ENCODE peak calls at places on chromosomes 5 and 9, in seven cellular contexts. M is kidney, D is cardiac muscle cell, X is hepatocyte, R is lower lobe of right lung, S is neuronal stem cell, V is fibroblast of lung. T is an unnamed sample. For H3K4me1, H3K36me3 and H3K9me3, the result is how much of the 10 kb centered on the place peaks cover.

GRCh38 chr5:65127181-65127901 is 354.4 kb downstream of the ADAMTS6 start:
- DNase-seq in R (no peak), M (no peak), D (peak), X (no peak), V (peak), S (no peak), T (no peak)

GRCh38 chr9:112074250-112075008 is 100.7 kb downstream of the SUSD1 start:
- DNase-seq in M (peak), R (peak), V (peak), X (peak), D (peak), S (peak), T (peak)

GRCh38 chr9:101235105-101235866 is 149.5 kb downstream of the BAAT start:
- DNase-seq in M (no peak), V (peak), X (peak), S (peak), D (peak), R (no peak), T (no peak)

GRCh38 chr9:36603006-36603405 is 30.3 kb downstream of the MELK start:
- DNase-seq in R (no peak), M (no peak), S (no peak), X (no peak), V (peak), D (peak), T (no peak)

GRCh38 chr5:73298251-73299016 is 125.4 kb downstream of the TMEM174 start:
- DNase-seq in S (peak), R (no peak), V (no peak), M (peak), D (no peak), X (no peak), T (no peak)

GRCh38 chr9:111483419-111483861 is 743 bp downstream of the ECPAS start:
- DNase-seq in R (no peak), M (peak), X (peak), S (peak), D (no peak), V (no peak), T (peak)

GRCh38 chr5:52725065-52725746 is 62.5 kb upstream of the ITGA1 start:
- DNase-seq in M (no peak), D (no peak), V (peak), X (peak), S (no peak), R (no peak), T (peak)

GRCh38 chr9:110615526-110615925 is 36.0 kb upstream of the SVEP1 start:
- DNase-seq in V (peak), X (no peak), R (no peak), S (no peak), M (no peak), D (peak), T (no peak)

GRCh38 chr9:96071245-96072124 is 196.0 kb downstream of the ERCC6L2 start:
- DNase-seq in X (peak), M (no peak), S (peak), D (peak), V (peak), R (no peak), T (peak)

GRCh38 chr9:136982232-136983051 is at the start of gene LCNL1:
- DNase-seq in R (no peak), S (no peak), X (no peak), D (no peak), V (no peak), M (no peak), T (no peak)

GRCh38 chr9:131709741-131710499 is 30.0 kb downstream of the RAPGEF1 start:
- DNase-seq in D (peak), V (peak), S (no peak), R (no peak), M (no peak), X (no peak), T (peak)

GRCh38 chr9:100774962-100775361 is 197.1 kb downstream of the CAVIN4 start:
- DNase-seq in D (no peak), X (no peak), S (no peak), V (no peak), R (no peak), M (no peak), T (no peak)

GRCh38 chr9:36625006-36625600 is 52.4 kb downstream of the MELK start:
- DNase-seq in S (no peak), D (peak), V (peak), M (no peak), R (no peak), X (peak), T (no peak)

GRCh38 chr5:161286066-161286655 is 260.4 kb downstream of the GABRB2 start:
- DNase-seq in M (no peak), R (no peak), S (no peak), X (no peak), D (no peak), V (no peak), T (no peak)

GRCh38 chr9:102594216-102594615 is 400.9 kb upstream of the CYLC2 start:
- DNase-seq in M (no peak), R (no peak), D (no peak), S (no peak), V (no peak), X (no peak), T (no peak)

GRCh38 chr5:65329266-65329665 is 152.5 kb downstream of the ADAMTS6 start:
- DNase-seq in R (no peak), V (peak), M (no peak), S (peak), D (peak), X (no peak), T (no peak)

GRCh38 chr5:1292139-1292538 is 2.7 kb downstream of the TERT start:
- DNase-seq in D (no peak), M (peak), R (no peak), S (no peak), X (no peak), V (no peak), T (no peak)

GRCh38 chr5:166909040-166909439 is 1382.4 kb upstream of the WWC1 start:
- DNase-seq in R (no peak), X (peak), D (peak), S (no peak), M (no peak), V (peak), T (no peak)

GRCh38 chr5:143153332-143154119 is 250.0 kb downstream of the NR3C1 start:
- DNase-seq in X (no peak), D (peak), M (peak), R (no peak), V (peak), S (no peak), T (no peak)

GRCh38 chr5:172840077-172840777 is 6.2 kb downstream of the ERGIC1 start:
- DNase-seq in R (no peak), M (no peak), V (no peak), D (no peak), S (no peak), X (no peak), T (no peak)

GRCh38 chr5:55021465-55021864 is 2.6 kb upstream of the GZMK start:
- DNase-seq in R (no peak), S (no peak), V (no peak), X (no peak), M (no peak), D (no peak), T (no peak)

GRCh38 chr5:125225424-125225823 is 479.0 kb upstream of the ZNF608 start:
- DNase-seq in R (no peak), S (no peak), M (peak), X (no peak), V (no peak), D (no peak), T (no peak)

GRCh38 chr9:99365233-99365980 is 143.3 kb downstream of the SEC61B start:
- DNase-seq in M (no peak), V (peak), X (no peak), R (no peak), D (peak), S (no peak), T (no peak)

GRCh38 chr9:99398241-99398640 is 176.2 kb downstream of the SEC61B start:
- DNase-seq in X (no peak), R (no peak), D (no peak), S (no peak), V (no peak), M (no peak), T (no peak)

GRCh38 chr9:98726735-98727134 is 18.0 kb upstream of the GABBR2 start:
- DNase-seq in D (peak), X (peak), V (peak), R (no peak), S (no peak), M (no peak), T (no peak)

GRCh38 chr5:157252741-157253465 is 13.0 kb upstream of the CYFIP2 start:
- DNase-seq in M (no peak), X (no peak), V (peak), R (no peak), S (no peak), D (peak), T (peak)

GRCh38 chr5:138439537-138440225 is 824 bp downstream of the REEP2 start:
- DNase-seq in X (peak), S (no peak), D (no peak), V (no peak), R (no peak), M (no peak), T (no peak)

GRCh38 chr5:9790276-9790675 is 160.1 kb upstream of the TAS2R1 start:
- DNase-seq in S (no peak), M (no peak), X (no peak), R (no peak), D (peak), V (no peak), T (no peak)

GRCh38 chr5:114857951-114858401 is 311.7 kb downstream of the TRIM36 start:
- DNase-seq in R (no peak), M (peak), S (no peak), X (no peak), V (peak), D (no peak), T (no peak)

GRCh38 chr9:127166651-127167524 is 44.5 kb upstream of the ANGPTL2 start:
- DNase-seq in V (peak), S (no peak), M (peak), R (no peak), X (no peak), D (peak), T (no peak)

GRCh38 chr5:3428355-3428754 is 167.3 kb upstream of the IRX1 start:
- DNase-seq in D (no peak), M (no peak), R (no peak), X (no peak), V (no peak), S (no peak), T (no peak)

GRCh38 chr5:63351164-63351563 is 611.1 kb downstream of the HTR1A start:
- DNase-seq in M (no peak), R (no peak), D (no peak), X (no peak), V (no peak), S (no peak), T (no peak)

GRCh38 chr9:136104488-136104800 is 9.4 kb upstream of the NACC2 start:
- DNase-seq in D (no peak), R (no peak), S (no peak), M (no peak), X (no peak), V (no peak), T (no peak)

GRCh38 chr9:111599092-111599947 is at the start of gene PTGR1:
- DNase-seq in D (peak), S (peak), R (peak), M (peak), X (peak), V (peak), T (peak)

GRCh38 chr5:71482132-71482531 is 26.7 kb downstream of the BDP1 start:
- DNase-seq in S (no peak), X (no peak), V (peak), D (peak), M (no peak), R (no peak), T (no peak)

GRCh38 chr5:117760114-117760513 is 1185.5 kb upstream of the SEMA6A start:
- DNase-seq in R (no peak), V (no peak), D (no peak), S (no peak), X (no peak), M (no peak), T (no peak)

GRCh38 chr5:96699186-96699820 is 37.1 kb downstream of the CAST start:
- DNase-seq in X (no peak), R (no peak), S (no peak), M (no peak), V (peak), D (peak), T (no peak)

GRCh38 chr9:121302786-121303185 is 34.8 kb downstream of the GSN start:
- DNase-seq in R (no peak), V (no peak), M (no peak), S (no peak), X (no peak), D (no peak), T (no peak)

GRCh38 chr9:121305269-121305994 is 37.5 kb downstream of the GSN start:
- DNase-seq in D (peak), V (no peak), S (no peak), X (no peak), R (no peak), M (peak), T (no peak)

GRCh38 chr9:121302341-121302740 is 34.4 kb downstream of the GSN start:
- DNase-seq in S (no peak), D (no peak), M (no peak), X (no peak), R (no peak), V (no peak), T (no peak)

GRCh38 chr9:121304707-121305106 is 36.7 kb downstream of the GSN start:
- DNase-seq in M (no peak), X (no peak), D (no peak), V (no peak), S (no peak), R (no peak), T (no peak)

DNA sequence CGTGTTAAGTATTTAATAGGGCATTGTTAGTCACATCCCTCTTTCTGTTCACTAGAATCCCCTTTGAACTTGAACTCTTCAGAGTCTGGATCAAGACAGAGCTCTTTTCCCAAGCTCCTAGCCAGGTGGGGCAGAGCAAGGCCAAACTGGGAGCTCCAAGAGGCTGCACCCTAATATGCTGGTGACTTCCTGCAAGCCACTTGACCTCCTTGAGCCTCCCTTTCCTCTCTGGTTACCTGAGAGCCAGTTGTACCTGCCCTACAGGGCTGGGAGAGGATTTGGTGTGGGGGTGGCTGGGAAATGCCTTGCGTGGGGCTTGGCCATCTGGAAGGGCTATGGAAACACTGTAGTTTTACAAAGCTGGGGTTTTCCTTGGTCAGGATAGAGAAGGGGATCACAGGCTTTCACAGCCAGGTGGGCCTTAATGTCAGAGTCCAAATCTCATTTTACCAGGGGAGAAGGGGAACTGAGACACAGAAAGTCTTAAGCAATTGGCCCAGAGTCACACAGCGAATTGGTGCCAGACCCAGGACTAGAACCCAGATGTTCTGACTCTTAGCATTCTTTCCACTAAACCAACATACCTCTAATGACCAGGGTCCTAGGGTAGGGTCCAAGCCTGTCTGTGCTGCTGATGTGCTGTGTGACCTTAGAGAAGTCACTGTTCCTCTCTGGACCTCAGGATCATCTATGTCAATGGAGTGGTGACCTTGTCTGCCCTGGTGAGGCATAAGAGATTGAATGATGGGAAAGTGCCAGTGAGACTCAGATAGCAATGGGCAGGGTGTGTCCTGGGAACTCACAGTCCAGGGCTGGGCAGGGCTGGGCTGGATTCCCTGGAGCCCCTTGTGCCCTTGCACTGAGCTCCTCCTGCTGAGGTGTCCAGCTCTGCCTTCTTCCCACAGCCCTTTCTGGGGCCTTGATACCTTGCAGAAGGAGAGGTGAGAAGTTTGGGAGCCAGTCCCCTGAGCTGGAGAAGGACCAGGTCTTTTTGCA is 35.8 kb downstream of the GSN start:
- DNase-seq in X (no peak), R (peak), D (no peak), V (no peak), M (no peak), S (no peak), T (no peak)
- H3K4me1 ChIP-seq in X (under half), R (half or more), D (under half), V (under half), M (under half), S (under half), T (under half)

GRCh38 chr9:97675655-97676054 is 21.5 kb downstream of the XPA start:
- DNase-seq in R (no peak), M (no peak), V (no peak), X (no peak), S (no peak), D (no peak), T (no peak)

GRCh38 chr9:97670586-97670985 is 26.6 kb downstream of the XPA start:
- DNase-seq in S (no peak), V (no peak), M (no peak), D (no peak), R (no peak), X (no peak), T (no peak)

GRCh38 chr9:97673922-97674321 is 23.2 kb downstream of the XPA start:
- DNase-seq in X (no peak), M (no peak), S (no peak), V (no peak), D (no peak), R (no peak), T (no peak)

GRCh38 chr9:97668485-97668884 is 28.7 kb downstream of the XPA start:
- DNase-seq in D (no peak), S (no peak), V (no peak), X (no peak), R (no peak), M (no peak), T (no peak)

DNA sequence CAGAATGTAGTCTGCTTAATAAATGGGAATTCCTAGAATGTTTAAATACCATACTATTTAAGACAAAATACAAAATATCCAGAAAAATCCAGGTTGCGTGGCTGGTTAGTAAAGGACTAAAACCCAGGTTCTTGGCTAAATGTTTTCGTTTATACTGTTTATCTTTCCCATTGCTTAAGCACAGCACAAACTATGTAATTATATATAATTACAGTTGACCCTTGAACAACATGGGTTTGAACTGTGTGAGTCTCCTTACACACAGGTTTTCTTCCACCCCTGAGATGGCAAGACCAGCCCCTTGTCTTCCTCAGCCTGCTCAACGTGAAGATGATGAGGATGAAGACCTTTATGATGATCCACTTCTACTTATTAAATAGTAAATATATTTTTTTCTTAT is 24.7 kb downstream of the XPA start:
- DNase-seq in X (no peak), S (no peak), D (no peak), R (no peak), M (no peak), V (no peak), T (no peak)
- H3K36me3 ChIP-seq in X (under half), S (half or more), D (half or more), R (half or more), M (under half), V (under half), T (half or more)

GRCh38 chr5:179060116-179061008 is at the start of gene ZNF354C:
- DNase-seq in S (peak), M (peak), D (peak), V (peak), R (peak), X (peak), T (peak)
- H3K9me3 ChIP-seq in S (half or more), M (under half), D (under half), V (under half), R (under half), X (under half), T (under half)

GRCh38 chr9:84894859-84895258 is 225.3 kb downstream of the NTRK2 start:
- DNase-seq in M (no peak), S (no peak), R (no peak), V (no peak), D (no peak), X (no peak), T (no peak)
- H3K4me1 ChIP-seq in M (under half), S (under half), R (under half), V (under half), D (under half), X (under half), T (under half)

GRCh38 chr5:68544091-68544655 is 328.6 kb downstream of the PIK3R1 start:
- DNase-seq in D (no peak), S (no peak), X (no peak), V (no peak), R (no peak), M (no peak), T (no peak)
- H3K36me3 ChIP-seq in D (under half), S (under half), X (under half), V (under half), R (under half), M (under half), T (under half)

GRCh38 chr5:150945947-150946346 is 41.2 kb upstream of the ZNF300 start:
- DNase-seq in M (no peak), S (no peak), D (peak), V (peak), R (no peak), X (no peak), T (no peak)
- H3K9me3 ChIP-seq in M (half or more), S (under half), D (under half), V (under half), R (half or more), X (under half), T (half or more)